ENCODE peak calls at places on chromosomes 5 and 9, in four cellular contexts. W, F, N and O are unnamed samples.

GRCh38 chr5:166441-167372 is 24.6 kb upstream of the LRRC14B start:
- DNase-seq in F (no peak), N (no peak), W (no peak), O (no peak)

GRCh38 chr5:135660826-135661555 is 82.2 kb upstream of the CXCL14 start:
- DNase-seq in W (peak), N (no peak), F (no peak), O (no peak)

GRCh38 chr9:109256381-109256780 is 64.5 kb downstream of the EPB41L4B start:
- DNase-seq in N (no peak), F (peak), W (no peak), O (no peak)

GRCh38 chr9:33686942-33687341 is 108.4 kb upstream of the PRSS3 start:
- DNase-seq in N (no peak), F (no peak), W (no peak), O (no peak)

GRCh38 chr5:87300744-87301143 is 33.1 kb downstream of the RASA1 start:
- DNase-seq in F (peak), W (no peak), N (no peak), O (no peak)

GRCh38 chr9:17491780-17492179 is 87.1 kb upstream of the SH3GL2 start:
- DNase-seq in F (no peak), N (no peak), W (no peak), O (no peak)

GRCh38 chr5:61824396-61824795 is 481.6 kb upstream of the KIF2A start:
- DNase-seq in N (no peak), W (no peak), F (no peak), O (no peak)

GRCh38 chr5:22242532-22242931 is 610.6 kb downstream of the CDH12 start:
- DNase-seq in W (peak), F (no peak), N (no peak), O (no peak)

GRCh38 chr5:101904736-101905135 is 391.3 kb downstream of the SLCO4C1 start:
- DNase-seq in N (no peak), F (no peak), W (no peak), O (no peak)

GRCh38 chr9:112091805-112092204 is 83.3 kb downstream of the SUSD1 start:
- DNase-seq in W (no peak), N (no peak), F (peak), O (no peak)

GRCh38 chr9:126375386-126375785 is 48.8 kb downstream of the MVB12B start:
- DNase-seq in N (no peak), W (peak), F (no peak), O (no peak)

GRCh38 chr9:110640736-110641135 is 27.9 kb upstream of the MUSK start:
- DNase-seq in W (no peak), N (no peak), F (no peak), O (no peak)

GRCh38 chr9:110641350-110641749 is 27.2 kb upstream of the MUSK start:
- DNase-seq in N (no peak), W (no peak), F (no peak), O (no peak)

GRCh38 chr9:110635589-110635988 is 33.0 kb upstream of the MUSK start:
- DNase-seq in F (no peak), N (no peak), W (no peak), O (no peak)

DNA sequence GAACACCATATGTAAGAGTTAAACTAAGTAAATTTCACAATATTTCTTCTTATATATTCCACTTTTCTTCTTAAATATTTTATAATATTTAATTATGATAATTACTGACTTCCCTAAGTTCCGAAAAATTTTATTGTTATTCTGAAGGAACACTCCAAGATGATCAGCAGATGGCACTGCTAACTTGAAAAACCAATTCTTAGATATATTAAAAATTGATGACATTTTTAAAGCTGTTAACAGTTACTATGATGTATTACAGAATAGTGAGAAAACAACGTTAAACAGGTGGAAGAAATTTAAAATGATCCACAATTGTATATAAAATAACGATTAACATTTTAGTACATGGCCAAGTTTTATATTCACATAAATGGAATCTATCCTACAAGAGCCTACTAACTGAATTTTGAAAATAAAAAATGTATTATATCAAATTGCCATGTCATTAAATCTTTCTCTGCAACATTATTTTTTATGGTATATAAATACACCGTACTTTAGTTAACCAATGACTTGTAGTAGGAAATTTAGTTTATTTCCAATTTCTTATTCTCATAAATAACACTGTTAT is 30.1 kb upstream of the MUSK start:
- DNase-seq in F (peak), N (no peak), W (no peak), O (no peak)
- TF ChIP-seq CTCF in F (peak), N (no peak), W (no peak), O (no peak)

DNA sequence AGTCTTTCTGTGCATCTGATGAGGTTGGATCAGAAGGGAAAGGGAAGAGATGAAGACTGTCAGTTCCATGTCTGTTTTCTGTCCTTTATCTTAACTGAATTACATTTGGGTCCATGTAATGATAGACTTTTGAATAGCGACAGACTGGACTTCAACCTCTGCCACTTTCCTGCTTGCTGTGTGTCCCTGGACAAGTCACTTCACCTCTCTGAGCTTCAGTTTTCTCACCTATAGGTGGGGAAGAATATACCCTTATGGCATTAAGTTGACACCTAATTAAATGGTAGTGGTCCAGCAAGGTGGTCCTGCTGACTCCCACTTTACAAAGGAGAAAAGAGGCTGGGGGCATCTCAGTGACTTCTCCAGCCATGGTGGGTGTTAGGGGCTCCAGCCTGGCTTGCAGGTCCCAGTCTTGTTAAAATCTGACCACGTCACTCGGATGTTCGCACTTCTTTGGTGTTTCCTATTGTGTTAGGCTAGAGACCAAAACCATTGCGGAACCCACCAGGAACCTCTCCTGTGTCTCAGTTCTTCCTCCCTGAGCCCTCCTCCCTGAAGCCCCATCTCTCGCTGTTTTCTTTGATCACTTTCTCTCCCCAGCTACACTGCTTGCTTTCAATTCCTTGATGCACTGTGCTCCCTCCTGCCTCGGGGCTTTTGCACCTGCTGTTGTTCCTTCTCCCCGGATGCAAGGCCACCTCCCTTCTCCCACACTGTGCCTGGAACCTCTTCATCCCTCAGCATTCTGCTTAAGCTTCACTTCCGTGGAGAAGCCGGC is 256.5 kb downstream of the NSG2 start:
- DNase-seq in F (no peak), W (no peak), N (no peak), O (no peak)
- TF ChIP-seq CTCF in F (no peak), W (no peak), N (no peak), O (no peak)

DNA sequence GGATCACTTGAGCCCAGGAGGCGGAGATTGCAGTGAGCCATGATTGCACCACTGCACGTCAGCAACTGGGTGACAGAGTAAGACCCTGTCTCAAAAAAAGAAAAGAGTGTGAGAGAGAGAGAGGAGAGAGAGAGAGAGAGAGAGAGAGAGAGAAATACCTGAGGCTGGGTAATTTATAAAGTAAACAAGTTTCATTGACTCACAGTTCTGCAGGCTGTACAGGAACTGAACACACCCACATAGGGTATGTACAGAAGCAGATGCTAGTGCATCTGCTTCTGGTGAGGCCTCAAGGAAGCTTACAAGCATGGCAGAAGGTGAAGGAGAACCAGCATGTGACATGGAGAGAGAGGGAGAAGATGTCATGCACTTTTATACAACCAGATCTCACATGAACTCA is 46.4 kb upstream of the CHD1 start:
- DNase-seq in W (no peak), F (no peak), N (no peak), O (no peak)
- TF ChIP-seq CTCF in W (no peak), F (no peak), N (no peak), O (no peak)

GRCh38 chr5:155625897-155626543 is 612.5 kb downstream of the KIF4B start:
- DNase-seq in N (no peak), W (no peak), F (no peak), O (no peak)

GRCh38 chr5:155620819-155621410 is 607.4 kb downstream of the KIF4B start:
- DNase-seq in N (no peak), F (no peak), W (peak), O (no peak)

GRCh38 chr5:155628346-155628745 is 614.8 kb downstream of the KIF4B start:
- DNase-seq in F (no peak), W (no peak), N (no peak), O (no peak)

GRCh38 chr5:155625315-155625714 is 611.8 kb downstream of the KIF4B start:
- DNase-seq in F (no peak), W (no peak), N (no peak), O (no peak)

GRCh38 chr5:155624597-155625241 is 611.2 kb downstream of the KIF4B start:
- DNase-seq in N (no peak), F (no peak), W (no peak), O (no peak)
- TF ChIP-seq CTCF in N (no peak), F (no peak), W (no peak), O (no peak)

DNA sequence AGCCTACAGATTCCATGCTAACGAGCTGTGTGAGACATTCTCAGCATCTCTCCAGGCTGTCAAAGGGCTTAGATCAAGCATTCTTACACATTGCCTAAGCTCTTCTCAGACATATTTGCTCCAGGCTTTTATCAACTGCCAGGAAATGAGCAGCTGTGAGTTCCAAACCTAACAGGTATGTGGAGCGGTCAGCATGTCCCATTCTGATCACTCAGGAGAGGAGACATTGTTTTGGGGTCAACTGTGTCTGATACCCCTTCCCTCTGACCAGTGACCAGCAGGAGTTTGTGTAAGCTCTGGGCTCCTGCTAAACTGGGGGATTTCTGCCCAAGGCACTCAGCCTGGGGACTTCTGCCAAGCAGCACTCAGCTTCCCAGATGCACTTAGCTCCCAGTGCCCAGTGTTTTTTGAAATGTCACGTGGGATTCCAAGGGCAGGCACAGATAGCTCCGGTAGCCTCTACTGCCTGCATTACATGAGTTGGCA is 229.1 kb downstream of the SEC61B start:
- DNase-seq in W (no peak), F (no peak), N (no peak), O (no peak)
- TF ChIP-seq CTCF in W (no peak), F (no peak), N (no peak), O (no peak)

DNA sequence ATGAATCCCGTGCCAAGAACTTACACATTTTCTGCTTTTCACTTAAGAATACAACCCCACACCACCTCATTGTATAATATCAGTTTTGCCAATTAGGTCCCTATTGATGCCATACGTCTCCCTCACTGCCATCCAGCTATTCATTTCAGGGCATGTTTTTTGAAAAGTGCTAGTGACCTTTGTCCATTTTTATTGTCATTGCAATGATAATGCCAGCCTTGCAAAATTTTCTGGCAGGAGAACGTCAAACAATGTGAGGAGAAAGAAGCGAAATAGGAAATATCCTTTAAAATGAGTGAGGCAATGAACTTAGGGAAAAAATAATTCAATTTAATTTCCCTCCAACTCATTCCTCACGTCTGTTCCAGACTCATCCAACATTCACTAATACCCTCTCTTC is 111.8 kb upstream of the CKMT2 start:
- DNase-seq in F (no peak), N (no peak), W (no peak), O (no peak)
- TF ChIP-seq CTCF in F (no peak), N (no peak), W (no peak), O (no peak)

GRCh38 chr9:116599342-116599884 is 87.7 kb upstream of the TRIM32 start:
- DNase-seq in N (no peak), F (no peak), W (no peak), O (no peak)
- TF ChIP-seq CTCF in N (no peak), F (peak), W (peak), O (no peak)

DNA sequence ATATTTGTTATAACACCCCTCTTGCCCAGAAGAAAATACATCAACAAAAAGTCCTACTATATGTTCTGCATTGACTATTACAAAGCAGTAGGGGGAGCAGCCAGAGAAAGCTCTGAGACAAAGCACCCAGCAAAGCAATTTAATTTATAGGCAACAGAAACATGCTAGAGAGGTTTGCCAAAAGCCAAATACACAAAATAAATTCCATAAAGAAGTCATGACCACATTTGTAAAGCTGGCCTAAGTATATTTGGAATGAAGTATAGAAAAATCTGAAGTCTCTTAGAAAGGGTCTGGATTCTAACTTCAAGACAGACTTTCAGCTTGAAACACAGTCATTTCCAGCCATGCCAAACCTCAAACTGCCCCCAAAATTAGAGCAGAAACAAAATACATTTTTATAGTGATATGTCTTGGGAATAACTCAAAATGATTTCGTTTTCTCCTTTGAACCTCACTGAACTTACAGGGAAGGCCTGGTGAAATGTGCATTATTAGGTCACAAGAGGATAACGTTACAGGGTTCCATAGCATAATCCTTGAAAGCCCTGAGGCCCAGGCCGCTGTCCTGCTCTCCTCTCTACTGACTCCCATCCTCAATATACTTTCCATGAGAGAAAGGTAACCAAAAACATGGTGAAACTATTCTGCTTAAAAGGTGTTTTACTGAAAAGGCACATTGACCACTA is 451.8 kb downstream of the RAB3C start:
- DNase-seq in W (no peak), F (peak), N (no peak), O (no peak)
- TF ChIP-seq CTCF in W (peak), F (peak), N (peak), O (no peak)